ENCODE peak calls at places on chromosomes 13 and 19, in four cellular contexts. S is AG09309, L is H7, Z is aorta. Y is an unnamed sample.

GRCh38 chr13:67443901-67444300 is 213.8 kb upstream of the PCDH9 start:
- DNase-seq in S (no peak), L (no peak), Z (no peak), Y (no peak)

GRCh38 chr13:20125129-20125782 is 35.6 kb downstream of the GJA3 start:
- DNase-seq in S (peak; percentile 25), L (no peak), Z (no peak), Y (no peak)

GRCh38 chr13:100828226-100828625 is 153.6 kb upstream of the TMTC4 start:
- DNase-seq in S (no peak), L (peak; percentile 62), Z (no peak), Y (no peak)

GRCh38 chr19:56309511-56310185 is 5.0 kb downstream of the ZSCAN5A start:
- DNase-seq in S (no peak), L (peak; percentile 93), Z (peak; percentile 57), Y (no peak)

GRCh38 chr19:898663-899062 is 5.4 kb downstream of the RNU6-9 start:
- DNase-seq in S (no peak), L (peak; percentile 93), Z (no peak), Y (no peak)

GRCh38 chr19:35140898-35141626 is 2.0 kb upstream of the FXYD7 start:
- DNase-seq in S (no peak), L (peak; percentile 100), Z (peak; percentile 96), Y (no peak)

GRCh38 chr13:112443191-112444000 is 67.2 kb downstream of the SPACA7 start:
- DNase-seq in S (no peak), L (peak; percentile 88), Z (no peak), Y (no peak)

GRCh38 chr19:38266981-38267597 is 2.7 kb downstream of the SPINT2 start:
- DNase-seq in S (no peak), L (no peak), Z (no peak), Y (peak; percentile 27)

GRCh38 chr13:112740502-112741131 is 50.8 kb downstream of the ATP11A start:
- DNase-seq in S (peak; percentile 84), L (no peak), Z (peak; percentile 62), Y (peak; percentile 38)

GRCh38 chr19:15508035-15508710 is at the start of gene CYP4F22:
- DNase-seq in S (no peak), L (peak; percentile 40), Z (no peak), Y (no peak)

GRCh38 chr13:59447031-59447430 is 716.7 kb downstream of the DIAPH3 start:
- DNase-seq in S (no peak), L (no peak), Z (no peak), Y (no peak)

GRCh38 chr13:37918116-37919100 is 48.8 kb upstream of the TRPC4 start:
- DNase-seq in S (no peak), L (no peak), Z (no peak), Y (no peak)

GRCh38 chr19:48634424-48635262 is 2.5 kb downstream of the DBP start:
- DNase-seq in S (peak; percentile 80), L (peak; percentile 96), Z (peak; percentile 98), Y (no peak)

GRCh38 chr19:33214621-33215020 is 11.0 kb downstream of the SLC7A10 start:
- DNase-seq in S (no peak), L (peak; percentile 89), Z (no peak), Y (no peak)

GRCh38 chr13:113117956-113118327 is 4.7 kb upstream of the F10 start:
- DNase-seq in S (no peak), L (no peak), Z (no peak), Y (no peak)

GRCh38 chr19:2167896-2168618 is 4.3 kb downstream of the DOT1L start:
- DNase-seq in S (no peak), L (peak; percentile 42), Z (peak; percentile 89), Y (no peak)

GRCh38 chr13:54574791-54575190 is 1546.2 kb downstream of the OLFM4 start:
- DNase-seq in S (no peak), L (no peak), Z (no peak), Y (no peak)

GRCh38 chr13:23279321-23279720 is 98.5 kb downstream of the SGCG start:
- DNase-seq in S (no peak), L (no peak), Z (no peak), Y (no peak)

GRCh38 chr13:37047032-37047431 is 12.5 kb downstream of the SUPT20H start:
- DNase-seq in S (no peak), L (no peak), Z (no peak), Y (no peak)

GRCh38 chr19:45299719-45300118 is 23.0 kb downstream of the CKM start:
- DNase-seq in S (no peak), L (no peak), Z (no peak), Y (no peak)

GRCh38 chr19:10784257-10784656 is 51.8 kb downstream of the TMED1 start:
- DNase-seq in S (no peak), L (no peak), Z (peak; percentile 81), Y (no peak)

GRCh38 chr13:109700176-109700575 is 86.2 kb downstream of the IRS2 start:
- DNase-seq in S (no peak), L (no peak), Z (peak; percentile 76), Y (peak; percentile 34)

GRCh38 chr19:49556412-49557398 is 23.7 kb downstream of the NOSIP start:
- DNase-seq in S (no peak), L (peak; percentile 96), Z (no peak), Y (no peak)

GRCh38 chr19:37572203-37572602 is 22.4 kb downstream of the ZNF571 start:
- DNase-seq in S (no peak), L (no peak), Z (no peak), Y (peak; percentile 28)

GRCh38 chr13:103140001-103140671 is 73.9 kb upstream of the SLC10A2 start:
- DNase-seq in S (no peak), L (peak; percentile 50), Z (no peak), Y (no peak)

GRCh38 chr19:44741841-44742352 is 6.6 kb upstream of the BCL3 start:
- DNase-seq in S (peak; percentile 100), L (peak; percentile 74), Z (peak; percentile 99), Y (peak; percentile 95)

GRCh38 chr13:98821372-98822237 is 69.1 kb upstream of the SLC15A1 start:
- DNase-seq in S (no peak), L (no peak), Z (no peak), Y (no peak)

GRCh38 chr13:63117710-63118109 is 1702.1 kb upstream of the PCDH20 start:
- DNase-seq in S (no peak), L (no peak), Z (no peak), Y (no peak)

GRCh38 chr19:56671613-56671994 is at the start of gene ZNF835:
- DNase-seq in S (no peak), L (no peak), Z (peak; percentile 96), Y (no peak)